ENCODE peak calls at places on chromosomes 5 and 9, in five cellular contexts. V, X, D, Z and Y are unnamed samples.

GRCh38 chr5:174091006-174091578 is 45.6 kb downstream of the NSG2 start:
- DNase-seq in V (no peak), X (no peak), D (no peak), Z (no peak), Y (peak)

GRCh38 chr9:93033541-93033940 is 25.0 kb upstream of the SUSD3 start:
- DNase-seq in V (no peak), X (no peak), D (no peak), Z (no peak), Y (no peak)

GRCh38 chr5:143297756-143298155 is 105.7 kb downstream of the NR3C1 start:
- DNase-seq in V (no peak), X (no peak), D (no peak), Z (no peak), Y (no peak)

GRCh38 chr5:20655211-20655610 is 667.2 kb upstream of the CDH18 start:
- DNase-seq in V (no peak), X (no peak), D (no peak), Z (no peak), Y (no peak)

GRCh38 chr5:98750693-98751092 is 22.8 kb upstream of the RGMB start:
- DNase-seq in V (peak), X (peak), D (no peak), Z (no peak), Y (no peak)

GRCh38 chr9:126109575-126109974 is 217.1 kb upstream of the MVB12B start:
- DNase-seq in V (no peak), X (no peak), D (no peak), Z (no peak), Y (no peak)

GRCh38 chr5:50302815-50303490 is 138.1 kb downstream of the EMB start:
- DNase-seq in V (peak), X (no peak), D (no peak), Z (no peak), Y (no peak)

GRCh38 chr5:322281-322941 is 897 bp downstream of the AHRR start:
- DNase-seq in V (no peak), X (no peak), D (no peak), Z (no peak), Y (no peak)

GRCh38 chr9:124473310-124473709 is 23.1 kb downstream of the ADGRD2 start:
- DNase-seq in V (no peak), X (no peak), D (no peak), Z (no peak), Y (peak)

GRCh38 chr5:122870219-122870856 is 24.9 kb downstream of the SNX24 start:
- DNase-seq in V (no peak), X (no peak), D (no peak), Z (no peak), Y (no peak)

GRCh38 chr9:84669293-84670105 is at the start of gene NTRK2:
- DNase-seq in V (peak), X (no peak), D (peak), Z (peak), Y (no peak)

GRCh38 chr9:127660886-127661285 is 45.9 kb upstream of the CFAP157 start:
- DNase-seq in V (no peak), X (no peak), D (no peak), Z (no peak), Y (no peak)

GRCh38 chr5:160601045-160601444 is 179.4 kb downstream of the PTTG1 start:
- DNase-seq in V (no peak), X (no peak), D (no peak), Z (no peak), Y (no peak)

GRCh38 chr9:77518688-77519087 is 129.4 kb downstream of the GNA14 start:
- DNase-seq in V (no peak), X (no peak), D (no peak), Z (no peak), Y (no peak)

GRCh38 chr5:156497816-156498215 is 170.9 kb downstream of the SGCD start:
- DNase-seq in V (peak), X (no peak), D (no peak), Z (no peak), Y (no peak)

DNA sequence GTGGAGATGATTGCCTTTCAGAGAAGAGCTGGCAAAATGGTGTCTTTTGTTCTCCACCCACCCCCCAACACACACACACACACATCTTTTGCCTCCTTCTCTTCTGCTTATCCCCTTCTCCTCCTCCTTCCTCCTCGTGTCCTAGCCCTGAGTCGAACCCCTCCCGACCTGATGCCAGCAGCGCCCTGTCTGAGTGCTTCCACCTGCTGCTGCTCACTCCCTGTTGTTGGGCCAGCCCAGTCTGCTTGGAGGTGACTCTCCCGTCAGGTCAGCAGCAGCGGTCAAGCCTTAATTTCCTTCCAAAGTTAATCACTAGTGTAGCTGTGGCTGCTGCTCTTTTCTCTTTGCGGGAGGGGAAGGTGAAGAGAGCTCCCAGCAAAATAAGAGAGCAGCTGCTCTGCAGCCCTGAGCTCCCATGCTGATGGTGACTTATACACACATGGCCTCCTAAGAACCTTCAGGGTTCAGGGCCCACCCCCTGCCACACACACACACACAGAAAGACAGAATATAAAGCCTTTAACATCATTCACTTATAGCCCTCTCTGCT is 43.8 kb downstream of the GAS1 start:
- DNase-seq in V (no peak), X (no peak), D (no peak), Z (no peak), Y (no peak)
- H3K4me3 ChIP-seq in V (no peak), X (no peak), D (no peak), Z (no peak), Y (peak)

DNA sequence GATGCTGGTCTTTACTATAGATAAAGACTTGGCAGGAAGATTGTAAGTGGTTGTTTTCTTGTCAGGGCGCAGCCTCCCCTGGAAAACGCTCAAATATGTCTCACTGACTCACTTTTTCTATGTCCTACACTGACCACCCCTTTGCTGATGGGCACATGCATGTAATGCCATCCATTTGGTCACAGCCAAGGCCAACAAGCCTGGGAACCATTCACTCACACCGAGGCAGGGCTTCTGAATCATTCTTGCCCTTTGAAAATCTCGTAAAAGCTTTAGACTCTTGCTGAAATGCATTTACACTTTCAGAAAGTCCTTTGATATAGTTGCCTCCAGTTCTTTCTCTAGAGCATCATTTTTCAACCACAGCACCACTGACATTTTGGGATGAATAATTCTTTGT is 249.4 kb downstream of the ACTL7B start:
- DNase-seq in V (peak), X (no peak), D (no peak), Z (no peak), Y (no peak)
- H3K4me3 ChIP-seq in V (no peak), X (no peak), D (no peak), Z (no peak), Y (no peak)

GRCh38 chr9:134064711-134065110 is 3.1 kb downstream of the BRD3 start:
- DNase-seq in V (no peak), X (no peak), D (no peak), Z (no peak), Y (no peak)

GRCh38 chr9:134066546-134066922 is 1.3 kb downstream of the BRD3 start:
- DNase-seq in V (no peak), X (no peak), D (no peak), Z (no peak), Y (no peak)

GRCh38 chr9:134063876-134064450 is 3.9 kb downstream of the BRD3 start:
- DNase-seq in V (no peak), X (no peak), D (no peak), Z (no peak), Y (no peak)

GRCh38 chr9:134066923-134067851 is 639 bp downstream of the BRD3 start:
- DNase-seq in V (peak), X (no peak), D (no peak), Z (no peak), Y (no peak)

DNA sequence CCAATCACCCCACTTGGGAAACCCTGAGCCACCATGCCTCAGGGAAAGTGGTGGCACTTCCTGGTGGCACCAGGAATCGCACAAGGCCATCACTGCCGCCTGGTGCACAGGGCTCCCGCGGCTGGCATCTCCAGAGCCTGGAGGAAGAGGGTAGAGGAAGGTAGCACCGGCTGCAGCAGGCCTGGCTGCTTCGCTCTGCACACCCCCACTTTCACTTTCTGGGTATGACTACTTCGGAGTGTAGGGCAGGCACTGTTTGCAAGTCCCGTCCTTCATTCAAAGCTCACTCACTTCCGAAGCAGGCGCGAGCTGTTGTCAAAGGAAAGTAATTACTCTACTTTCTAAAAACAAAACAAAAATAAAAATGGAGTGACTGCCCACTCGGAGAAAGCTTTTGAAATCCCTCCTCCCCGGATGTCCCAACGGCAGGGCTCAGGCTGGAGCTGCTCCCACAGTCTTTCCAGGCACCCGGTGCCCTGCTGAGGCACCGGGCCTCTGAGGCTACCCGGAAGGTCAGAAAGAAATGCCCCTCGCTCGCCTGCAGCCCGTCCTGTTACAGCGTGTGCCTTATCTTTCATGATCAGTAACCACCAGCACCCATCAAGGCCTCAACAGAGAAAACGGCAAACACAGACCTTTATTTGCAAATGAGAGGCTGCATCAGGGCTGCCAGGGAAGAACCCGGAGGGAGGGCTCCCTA is 2.0 kb downstream of the BRD3 start:
- DNase-seq in V (peak), X (peak), D (no peak), Z (peak), Y (no peak)
- H3K4me3 ChIP-seq in V (peak), X (peak), D (peak), Z (peak), Y (peak)

DNA sequence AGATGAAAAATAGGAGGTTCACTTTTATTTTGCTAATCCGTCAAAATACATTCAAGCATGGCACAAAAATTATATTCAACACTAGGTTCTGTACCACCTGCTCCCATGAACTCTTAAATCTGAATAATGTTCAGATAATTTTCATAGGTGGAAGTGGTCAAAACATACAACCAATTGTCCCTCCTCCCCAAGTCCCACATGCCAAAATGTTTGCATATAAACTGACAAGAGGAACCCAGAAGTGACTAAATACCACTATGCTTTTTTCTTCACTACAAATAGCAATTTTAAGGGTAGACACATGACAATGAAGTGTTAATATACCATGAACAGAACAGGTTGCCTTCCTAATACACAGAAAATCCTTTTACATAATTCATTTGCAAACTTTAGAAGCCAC is 3.7 kb downstream of the HNRNPA0 start:
- DNase-seq in V (no peak), X (no peak), D (no peak), Z (no peak), Y (no peak)
- H3K4me3 ChIP-seq in V (no peak), X (no peak), D (no peak), Z (no peak), Y (no peak)

DNA sequence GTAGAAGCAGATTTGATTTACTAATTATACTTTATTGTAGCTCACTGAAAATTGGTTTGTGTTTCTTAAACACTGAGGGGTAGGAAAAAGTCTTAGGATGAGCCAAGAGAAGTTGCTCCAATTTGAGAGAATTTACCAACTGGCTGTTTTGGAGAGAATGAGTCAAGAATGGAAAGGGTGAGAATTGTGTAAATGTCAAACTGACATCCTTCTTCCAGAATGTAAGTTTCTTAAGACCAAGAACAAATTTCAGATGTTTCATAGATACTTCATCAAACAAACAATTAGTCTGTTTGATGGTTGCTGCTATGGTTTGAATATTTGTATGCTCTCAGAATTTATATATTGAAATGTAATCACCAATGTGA is 106.2 kb upstream of the TXNDC8 start:
- DNase-seq in V (peak), X (no peak), D (no peak), Z (no peak), Y (no peak)
- H3K4me3 ChIP-seq in V (no peak), X (no peak), D (no peak), Z (no peak), Y (no peak)

DNA sequence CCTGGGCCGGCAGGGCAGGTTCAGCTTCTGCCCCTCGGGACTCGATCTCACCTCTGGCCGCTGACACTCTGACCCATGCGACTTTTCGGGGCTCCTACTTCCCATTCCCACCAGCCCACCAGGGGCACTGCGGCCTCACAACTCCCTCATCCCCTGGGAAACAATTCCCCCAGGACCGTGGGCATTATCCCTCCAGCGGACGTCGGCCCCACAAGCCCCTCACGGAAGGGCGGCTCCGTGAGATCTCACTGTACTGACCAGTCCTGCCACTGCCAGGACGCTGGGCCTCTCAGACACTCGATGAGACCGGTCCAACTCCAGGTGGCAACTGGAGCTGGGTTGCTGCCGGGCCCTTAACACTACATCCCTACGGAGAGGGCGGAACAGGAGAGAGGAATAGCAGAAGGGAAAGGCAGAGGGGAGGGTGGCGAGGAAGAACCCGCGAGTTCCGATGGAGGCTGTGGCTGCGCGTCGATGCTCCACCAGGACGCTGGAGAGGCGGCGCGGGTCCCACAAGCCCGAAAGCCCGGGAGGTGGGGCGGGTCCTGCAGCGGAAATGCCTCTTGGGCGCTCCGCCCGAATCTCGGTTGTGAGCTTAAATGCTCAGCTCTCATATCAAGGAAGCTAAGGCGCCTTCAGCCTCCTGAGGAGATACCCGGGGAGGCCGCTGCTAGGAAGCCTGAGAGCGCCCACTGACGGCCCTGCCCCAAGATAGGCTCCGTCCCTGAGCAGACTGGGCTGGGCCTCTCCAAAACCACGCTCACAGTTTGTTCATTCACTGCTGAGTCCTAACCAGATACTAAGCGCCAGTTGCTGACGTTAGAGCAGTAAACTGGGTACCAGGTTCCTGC is 36.3 kb downstream of the VCP start:
- DNase-seq in V (peak), X (no peak), D (peak), Z (peak), Y (peak)
- H3K4me3 ChIP-seq in V (no peak), X (no peak), D (peak), Z (peak), Y (peak)

GRCh38 chr9:14692918-14693861 is at the start of gene ZDHHC21:
- DNase-seq in V (peak), X (peak), D (peak), Z (peak), Y (no peak)

GRCh38 chr9:14687042-14687719 is 6.1 kb downstream of the ZDHHC21 start:
- DNase-seq in V (peak), X (no peak), D (no peak), Z (no peak), Y (peak)

GRCh38 chr9:14692536-14692917 is 705 bp downstream of the ZDHHC21 start:
- DNase-seq in V (no peak), X (no peak), D (no peak), Z (no peak), Y (no peak)

GRCh38 chr9:14686168-14686567 is 7.1 kb downstream of the ZDHHC21 start:
- DNase-seq in V (no peak), X (no peak), D (no peak), Z (no peak), Y (no peak)

GRCh38 chr9:14690986-14691730 is 2.1 kb downstream of the ZDHHC21 start:
- DNase-seq in V (peak), X (no peak), D (no peak), Z (no peak), Y (no peak)
- H3K4me3 ChIP-seq in V (peak), X (no peak), D (no peak), Z (no peak), Y (peak)

DNA sequence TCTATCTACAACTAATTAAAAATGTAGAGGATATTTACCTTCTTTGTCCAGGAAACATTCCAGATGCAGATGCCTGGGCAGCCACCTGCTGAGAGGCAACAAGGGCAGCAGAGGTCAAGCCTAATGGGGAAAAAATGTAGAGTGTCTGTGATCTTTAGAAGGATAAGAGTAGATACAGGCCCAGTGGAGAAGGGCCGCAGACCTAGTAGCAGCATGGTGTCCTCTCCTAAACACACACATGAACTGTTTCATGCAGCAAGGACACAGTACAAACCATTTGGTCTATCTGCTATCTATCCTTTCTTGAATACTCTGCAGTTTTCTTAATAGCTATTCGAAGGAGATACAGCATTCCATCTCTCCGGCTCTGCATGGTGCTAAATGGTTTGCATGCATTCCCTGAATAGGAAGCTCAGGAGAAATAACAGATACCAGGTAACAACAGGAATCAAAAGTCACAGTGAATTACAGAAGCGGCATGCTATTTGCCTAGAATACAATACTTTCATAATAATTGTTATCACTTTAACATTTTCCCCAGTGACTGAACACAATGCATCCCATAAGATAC is 107.3 kb downstream of the ZNF608 start:
- DNase-seq in V (no peak), X (no peak), D (no peak), Z (no peak), Y (no peak)
- H3K4me3 ChIP-seq in V (no peak), X (no peak), D (no peak), Z (no peak), Y (no peak)

DNA sequence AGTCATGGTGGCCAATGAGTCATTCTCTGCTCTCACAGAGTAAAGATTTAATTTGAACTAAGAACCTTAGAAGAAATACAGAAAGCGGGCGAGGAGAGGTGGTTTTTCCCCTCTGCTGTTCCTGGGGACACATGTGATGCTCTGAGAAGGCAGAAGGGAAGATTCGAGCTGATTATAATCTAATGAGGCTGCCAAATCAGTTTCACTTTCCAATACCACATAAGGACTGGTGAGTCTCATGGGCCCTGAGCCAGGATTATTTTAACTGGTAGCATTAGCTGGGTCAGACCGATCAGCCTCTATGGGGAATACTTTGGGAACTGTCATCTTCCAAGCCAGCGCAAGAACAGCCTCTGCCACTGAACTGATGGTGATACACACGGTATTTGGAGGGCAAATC is 116.5 kb downstream of the SLC1A3 start:
- DNase-seq in V (no peak), X (no peak), D (no peak), Z (no peak), Y (no peak)
- H3K4me3 ChIP-seq in V (no peak), X (no peak), D (no peak), Z (no peak), Y (no peak)